ENCODE peak calls at places on chromosomes 5 and 9, in five cellular contexts. U, O, Y, B and L are unnamed samples.

GRCh38 chr5:37755581-37755980 is 84.3 kb downstream of the GDNF start:
- DNase-seq in B (no peak), O (no peak), U (no peak), Y (no peak), L (no peak)

GRCh38 chr9:34507556-34507955 is 15.2 kb downstream of the ENHO start:
- DNase-seq in B (no peak), Y (no peak), U (no peak), O (no peak), L (no peak)

GRCh38 chr9:80615964-80616363 is 1044.2 kb downstream of the TLE4 start:
- DNase-seq in O (no peak), Y (no peak), B (peak; percentile 61), U (no peak), L (no peak)

GRCh38 chr5:164296603-164297080 is 791.2 kb downstream of the MAT2B start:
- DNase-seq in B (no peak), O (no peak), U (no peak), Y (no peak), L (no peak)

GRCh38 chr9:134620751-134621557 is 20.6 kb upstream of the COL5A1 start:
- DNase-seq in U (peak; percentile 44), Y (no peak), O (no peak), B (no peak), L (no peak)

GRCh38 chr5:57340681-57341080 is 141.9 kb downstream of the ACTBL2 start:
- DNase-seq in U (no peak), Y (no peak), B (no peak), O (no peak), L (no peak)

GRCh38 chr5:50658243-50658642 is 8.2 kb upstream of the PARP8 start:
- DNase-seq in U (no peak), B (no peak), O (no peak), Y (peak; percentile 55), L (no peak)

GRCh38 chr5:12316812-12317211 is 412.6 kb upstream of the CTNND2 start:
- DNase-seq in O (no peak), Y (no peak), U (no peak), B (no peak), L (no peak)

GRCh38 chr9:104503963-104504362 is at the start of gene OR13F1:
- DNase-seq in O (no peak), Y (no peak), B (no peak), U (no peak), L (no peak)